ENCODE peak calls at places on chromosomes 1 and 21, in five cellular contexts. D is AG04449, M is AG10803, J is A673, C is cardiac fibroblast. K is an unnamed sample.
A peak's percentile ranks its signal among the peaks of the same experiment; 100 is the strongest.

GRCh38 chr1:98210064-98210463 is 289.2 kb upstream of the DPYD start:
- DNase-seq in D (peak; percentile 67), M (peak; percentile 80), J (peak; percentile 85), C (peak; percentile 79), K (peak; percentile 89)

GRCh38 chr1:162283657-162284056 is 93.0 kb downstream of the SPATA46 start:
- DNase-seq in D (no peak), M (no peak), J (no peak), C (no peak), K (no peak)

GRCh38 chr1:18581420-18581880 is 49.2 kb upstream of the PAX7 start:
- DNase-seq in D (no peak), M (no peak), J (peak; percentile 39), C (no peak), K (no peak)

GRCh38 chr1:245411245-245411644 is 256.5 kb downstream of the KIF26B start:
- DNase-seq in D (no peak), M (no peak), J (no peak), C (no peak), K (no peak)

GRCh38 chr1:116289219-116289618 is 83.8 kb upstream of the ATP1A1 start:
- DNase-seq in D (no peak), M (peak; percentile 22), J (no peak), C (no peak), K (no peak)

GRCh38 chr1:205515781-205516253 is 11.3 kb downstream of the CDK18 start:
- DNase-seq in D (no peak), M (peak; percentile 42), J (peak; percentile 64), C (peak; percentile 66), K (no peak)

GRCh38 chr1:109786107-109786470 is 22.4 kb upstream of the EPS8L3 start:
- DNase-seq in D (no peak), M (no peak), J (no peak), C (no peak), K (no peak)

GRCh38 chr1:232574867-232575523 is 54.9 kb downstream of the SIPA1L2 start:
- DNase-seq in D (no peak), M (no peak), J (no peak), C (no peak), K (no peak)

GRCh38 chr1:68121536-68121935 is 71.1 kb upstream of the DIRAS3 start:
- DNase-seq in D (no peak), M (peak; percentile 55), J (no peak), C (peak; percentile 29), K (no peak)

GRCh38 chr1:114092118-114092517 is 61.6 kb downstream of the SYT6 start:
- DNase-seq in D (no peak), M (no peak), J (no peak), C (no peak), K (no peak)

GRCh38 chr1:212433577-212434462 is 1.1 kb downstream of the NENF start:
- DNase-seq in D (no peak), M (no peak), J (no peak), C (no peak), K (no peak)

GRCh38 chr21:36030581-36031189 is 29.6 kb downstream of the SETD4 start:
- DNase-seq in D (no peak), M (peak; percentile 38), J (no peak), C (peak; percentile 22), K (no peak)

GRCh38 chr21:43811262-43812105 is 22.1 kb downstream of the RRP1 start:
- DNase-seq in D (no peak), M (no peak), J (no peak), C (no peak), K (no peak)

GRCh38 chr1:230210979-230211336 is 143.9 kb downstream of the GALNT2 start:
- DNase-seq in D (no peak), M (no peak), J (no peak), C (peak; percentile 32), K (no peak)

GRCh38 chr1:90370696-90371095 is 346.4 kb downstream of the BARHL2 start:
- DNase-seq in D (no peak), M (peak; percentile 4), J (no peak), C (no peak), K (peak; percentile 39)

GRCh38 chr1:59292557-59292956 is 4.3 kb upstream of the FGGY start:
- DNase-seq in D (no peak), M (peak; percentile 82), J (peak; percentile 77), C (peak; percentile 94), K (no peak)

GRCh38 chr1:245956225-245956624 is 550.9 kb downstream of the SMYD3 start:
- DNase-seq in D (no peak), M (no peak), J (no peak), C (no peak), K (no peak)

GRCh38 chr1:40308036-40308727 is 8.9 kb downstream of the COL9A2 start:
- DNase-seq in D (no peak), M (no peak), J (no peak), C (peak; percentile 46), K (no peak)

GRCh38 chr1:44086722-44087474 is 31.7 kb upstream of the KLF17 start:
- DNase-seq in D (no peak), M (no peak), J (no peak), C (no peak), K (no peak)

GRCh38 chr1:183622884-183623785 is 12.4 kb downstream of the ARPC5 start:
- DNase-seq in D (no peak), M (peak; percentile 62), J (peak; percentile 68), C (peak; percentile 79), K (peak; percentile 43)

GRCh38 chr1:242856289-242856688 is 331.8 kb upstream of the PLD5 start:
- DNase-seq in D (no peak), M (no peak), J (no peak), C (no peak), K (no peak)

GRCh38 chr21:28334407-28334806 is 658.3 kb downstream of the LTN1 start:
- DNase-seq in D (no peak), M (no peak), J (no peak), C (no peak), K (no peak)

GRCh38 chr1:212749924-212750535 is 41.5 kb downstream of the NSL1 start:
- DNase-seq in D (no peak), M (peak; percentile 82), J (peak; percentile 89), C (peak; percentile 86), K (peak; percentile 63)

GRCh38 chr1:26218906-26219494 is 15.0 kb upstream of the CEP85 start:
- DNase-seq in D (no peak), M (no peak), J (peak; percentile 17), C (no peak), K (no peak)

GRCh38 chr1:234612352-234613127 is 2.6 kb upstream of the IRF2BP2 start:
- DNase-seq in D (peak; percentile 99), M (peak; percentile 100), J (peak; percentile 88), C (peak; percentile 99), K (peak; percentile 86)

GRCh38 chr21:15671188-15671587 is 58.6 kb upstream of the USP25 start:
- DNase-seq in D (no peak), M (no peak), J (no peak), C (no peak), K (no peak)

GRCh38 chr1:213821943-213822334 is 165.8 kb upstream of the PROX1 start:
- DNase-seq in D (no peak), M (no peak), J (no peak), C (no peak), K (no peak)

GRCh38 chr1:7680791-7681165 is 90.3 kb upstream of the VAMP3 start:
- DNase-seq in D (no peak), M (peak; percentile 2), J (peak; percentile 31), C (no peak), K (no peak)

GRCh38 chr1:17831619-17832018 is 76.5 kb downstream of the ACTL8 start:
- DNase-seq in D (peak; percentile 3), M (peak; percentile 57), J (peak; percentile 55), C (peak; percentile 65), K (peak; percentile 45)

GRCh38 chr1:193355179-193355578 is 168.8 kb upstream of the B3GALT2 start:
- DNase-seq in D (no peak), M (no peak), J (no peak), C (peak; percentile 24), K (no peak)

DNA sequence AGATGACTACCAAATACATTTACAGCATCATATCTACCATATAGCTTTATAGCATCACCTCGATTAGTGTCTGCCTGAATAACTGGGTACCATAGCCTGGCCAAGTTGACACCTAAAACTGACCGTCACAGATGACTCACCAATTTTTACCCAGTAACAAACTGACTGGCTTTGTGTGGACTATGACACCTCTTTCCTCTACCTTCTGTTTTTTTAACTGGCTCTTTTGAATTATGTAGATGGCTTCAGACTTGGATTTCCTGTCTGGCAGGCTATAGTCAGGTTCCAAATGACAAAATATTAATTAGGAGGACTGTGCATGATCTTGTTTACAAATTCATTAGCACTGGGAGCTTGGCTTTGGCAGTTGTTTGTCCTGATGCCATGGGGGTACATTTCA is 360.3 kb downstream of the TGFB2 start:
- DNase-seq in D (no peak), M (no peak), J (no peak), C (no peak), K (no peak)
- TF ChIP-seq CTCF in D (no peak), M (no peak), J (no peak), C (no peak), K (no peak)

GRCh38 chr1:176903474-176903873 is 261.0 kb downstream of the ASTN1 start:
- DNase-seq in D (no peak), M (peak; percentile 2), J (peak; percentile 75), C (peak; percentile 58), K (no peak)

GRCh38 chr1:176905648-176906047 is 258.9 kb downstream of the ASTN1 start:
- DNase-seq in D (no peak), M (no peak), J (no peak), C (no peak), K (no peak)

DNA sequence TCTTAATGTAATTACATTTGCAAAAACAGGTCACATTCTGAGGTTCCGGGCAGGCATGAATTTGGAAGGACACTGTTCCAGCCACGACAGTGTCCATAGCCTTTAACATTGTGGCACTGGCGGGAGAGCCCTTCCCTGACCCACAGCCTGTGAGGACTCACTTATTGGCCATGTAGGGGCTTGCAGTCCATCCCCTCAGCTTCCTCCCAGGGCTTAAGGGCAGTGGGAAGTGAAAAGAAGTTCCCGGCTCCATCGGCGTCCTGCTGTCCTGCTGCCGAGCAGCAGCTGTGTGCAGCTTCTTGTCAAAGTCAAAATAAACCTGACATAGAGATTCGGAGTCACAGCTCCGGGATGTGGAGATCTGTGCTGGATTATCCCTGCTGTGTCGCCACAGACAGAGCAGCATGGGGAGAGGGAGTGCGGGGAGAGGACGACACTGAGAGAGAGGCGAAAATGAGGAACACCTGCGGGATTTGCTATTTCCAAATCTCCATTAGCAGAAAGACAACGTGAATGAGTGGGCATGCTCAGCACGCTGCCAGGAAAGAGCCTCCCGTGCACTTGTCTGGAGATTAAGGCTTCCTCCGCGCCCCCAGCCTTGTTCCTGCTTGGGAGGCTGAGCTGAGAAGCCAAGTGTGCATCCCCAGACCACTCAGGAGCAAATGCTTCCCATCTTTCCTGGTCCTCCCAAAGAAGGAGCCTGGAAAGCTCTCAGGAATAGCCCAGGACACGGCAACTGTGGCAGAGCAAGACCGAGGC is 260.3 kb downstream of the ASTN1 start:
- DNase-seq in D (no peak), M (no peak), J (peak; percentile 89), C (no peak), K (no peak)
- H3K4me3 ChIP-seq in D (no peak overlapping the region), M (no peak overlapping the region), J (peak overlapping the region; percentile 3), C (no peak overlapping the region), K (no peak overlapping the region)

DNA sequence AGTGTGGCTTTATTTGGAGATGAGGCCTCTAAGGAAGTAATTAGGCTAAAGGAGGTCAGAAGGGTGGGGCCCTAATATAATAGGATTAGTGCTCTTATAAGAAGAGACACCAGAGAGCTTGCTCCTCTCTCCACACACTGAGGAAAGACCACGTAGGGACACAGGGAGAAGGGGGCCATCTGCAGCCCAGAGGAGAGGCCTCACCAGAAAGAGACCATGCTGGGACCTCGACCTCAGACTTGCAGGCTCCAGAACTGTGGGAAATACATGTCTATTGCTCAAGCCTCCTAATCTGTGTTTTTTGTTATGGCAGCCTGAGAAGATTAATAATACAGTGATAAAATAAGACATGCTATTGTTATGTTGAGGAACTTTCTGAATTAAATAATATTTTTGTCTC is 8.3 kb downstream of the RCAN1 start:
- DNase-seq in D (no peak), M (no peak), J (no peak), C (no peak), K (no peak)
- TF ChIP-seq CTCF in D (no peak), M (no peak), J (no peak), C (no peak), K (no peak)

GRCh38 chr1:6486433-6487011 is 4.9 kb downstream of the PLEKHG5 start:
- DNase-seq in D (no peak), M (peak; percentile 74), J (peak; percentile 92), C (peak; percentile 85), K (peak; percentile 66)
- H3K4me3 ChIP-seq in D (peak overlapping the region; percentile 19), M (no peak overlapping the region), J (no peak overlapping the region), C (peak overlapping the region; percentile 60), K (peak overlapping the region; percentile 48)